ENCODE peak calls at places on chromosome 14, in six cellular contexts. M is NCI-H774, J is SHP77, Q is HEK293T, H is T-helper 1 cell, S is left ventricle myocardium inferior. X is an unnamed sample.

GRCh38 chr14:104026024-104026423 is 59.5 kb upstream of the ASPG start:
- DNase-seq in M (no peak), H (no peak), S (no peak), Q (no peak), J (no peak), X (no peak)

GRCh38 chr14:68810173-68811153 is 17.6 kb upstream of the ZFP36L1 start:
- DNase-seq in J (no peak), Q (peak), M (no peak), H (no peak), S (no peak), X (no peak)

GRCh38 chr14:76083796-76084195 is 67.9 kb upstream of the GPATCH2L start:
- DNase-seq in J (no peak), M (no peak), Q (no peak), S (no peak), H (no peak), X (no peak)

GRCh38 chr14:55416866-55417265 is 5.2 kb upstream of the ATG14 start:
- DNase-seq in J (peak), S (no peak), M (no peak), Q (peak), H (no peak), X (no peak)

GRCh38 chr14:52862652-52863338 is 71.4 kb upstream of the GNPNAT1 start:
- DNase-seq in S (no peak), J (no peak), M (no peak), H (no peak), Q (no peak), X (peak)

GRCh38 chr14:55926007-55926406 is 192.2 kb upstream of the PELI2 start:
- DNase-seq in S (no peak), J (peak), M (peak), H (no peak), Q (no peak), X (no peak)

GRCh38 chr14:56145965-56146364 is 27.8 kb downstream of the PELI2 start:
- DNase-seq in Q (no peak), S (no peak), H (peak), M (no peak), J (no peak), X (peak)

GRCh38 chr14:72924332-72924731 is 1.9 kb upstream of the DCAF4 start:
- DNase-seq in H (no peak), Q (no peak), J (peak), S (peak), M (no peak), X (no peak)

GRCh38 chr14:61368061-61368710 is 46.8 kb downstream of the PRKCH start:
- DNase-seq in J (no peak), Q (no peak), H (no peak), S (no peak), M (no peak), X (peak)

GRCh38 chr14:103395245-103395644 is 10.0 kb downstream of the MARK3 start:
- DNase-seq in Q (no peak), J (no peak), H (peak), M (no peak), S (no peak), X (no peak)

GRCh38 chr14:100532916-100533630 is 54.1 kb downstream of the BEGAIN start:
- DNase-seq in Q (no peak), M (no peak), S (peak), J (no peak), H (no peak), X (no peak)

GRCh38 chr14:100383727-100384158 is 60.6 kb downstream of the SLC25A47 start:
- DNase-seq in J (peak), S (peak), M (peak), Q (peak), H (peak), X (peak)

GRCh38 chr14:73047808-73048207 is 10.5 kb upstream of the RBM25 start:
- DNase-seq in M (no peak), J (no peak), H (no peak), S (no peak), Q (no peak), X (no peak)

GRCh38 chr14:95297832-95298231 is 21.9 kb downstream of the CLMN start:
- DNase-seq in J (no peak), Q (no peak), M (no peak), S (no peak), H (no peak), X (no peak)

GRCh38 chr14:49858383-49858782 is 5.8 kb upstream of the NEMF start:
- DNase-seq in J (no peak), Q (no peak), S (no peak), H (peak), M (no peak), X (no peak)

GRCh38 chr14:39441805-39442204 is 9.6 kb upstream of the FBXO33 start:
- DNase-seq in M (no peak), Q (no peak), H (no peak), J (no peak), S (no peak), X (no peak)

GRCh38 chr14:46580941-46581671 is 70.5 kb downstream of the RPL10L start:
- DNase-seq in H (no peak), J (peak), Q (peak), S (no peak), M (no peak), X (peak)

GRCh38 chr14:21614245-21614644 is 20.5 kb downstream of the OR10G2 start:
- DNase-seq in H (no peak), Q (no peak), S (no peak), M (no peak), J (no peak), X (no peak)

GRCh38 chr14:72045885-72046284 is 113.7 kb downstream of the RGS6 start:
- DNase-seq in H (no peak), Q (no peak), M (no peak), S (no peak), J (no peak), X (no peak)

GRCh38 chr14:102878174-102878969 is 44.1 kb upstream of the AMN start:
- DNase-seq in H (no peak), S (no peak), M (no peak), J (no peak), Q (no peak), X (no peak)

GRCh38 chr14:91303091-91303923 is 58.8 kb upstream of the GPR68 start:
- DNase-seq in M (no peak), J (no peak), H (peak), S (peak), Q (peak), X (peak)

GRCh38 chr14:66069830-66070541 is 416.2 kb upstream of the CCDC196 start:
- DNase-seq in H (no peak), M (no peak), Q (no peak), S (no peak), J (no peak), X (no peak)

GRCh38 chr14:61512508-61512907 is 182.8 kb upstream of the HIF1A start:
- DNase-seq in M (no peak), Q (no peak), S (no peak), J (no peak), H (no peak), X (no peak)

GRCh38 chr14:99750746-99751450 is 42.3 kb upstream of the EML1 start:
- DNase-seq in J (no peak), M (no peak), H (no peak), Q (no peak), S (no peak), X (no peak)

GRCh38 chr14:32469388-32470160 is 140.5 kb downstream of the AKAP6 start:
- DNase-seq in M (peak), Q (peak), S (no peak), J (peak), H (peak), X (peak)

GRCh38 chr14:75469164-75469563 is 41.3 kb downstream of the JDP2 start:
- DNase-seq in M (no peak), H (no peak), Q (no peak), J (no peak), S (no peak), X (no peak)

GRCh38 chr14:68417007-68417659 is 375.7 kb downstream of the ZFP36L1 start:
- DNase-seq in H (no peak), J (no peak), Q (no peak), S (no peak), M (no peak), X (no peak)

GRCh38 chr14:53432378-53432802 is 279.3 kb upstream of the DDHD1 start:
- DNase-seq in S (no peak), J (peak), M (no peak), H (no peak), Q (peak), X (peak)

GRCh38 chr14:101895256-101895655 is 69.1 kb upstream of the DYNC1H1 start:
- DNase-seq in S (no peak), H (no peak), J (no peak), Q (no peak), M (no peak), X (no peak)

GRCh38 chr14:80926706-80927384 is 14.7 kb downstream of the CEP128 start:
- DNase-seq in S (no peak), Q (no peak), J (no peak), M (no peak), H (peak), X (peak)

GRCh38 chr14:95346820-95347219 is 27.1 kb upstream of the CLMN start:
- DNase-seq in M (no peak), S (no peak), H (no peak), J (no peak), Q (no peak), X (no peak)